ENCODE peak calls at places on chromosomes 1 and 21, in four cellular contexts. Q is H1, B is K562, E is HepG2. T is an unnamed sample.
A peak's percentile ranks its signal among the peaks of the same experiment; 100 is the strongest.

GRCh38 chr1:53643061-53643880 is 95.7 kb downstream of the GLIS1 start:
- DNase-seq in Q (no peak), B (no peak), E (no peak), T (no peak)

GRCh38 chr1:59204001-59204400 is 92.9 kb upstream of the FGGY start:
- DNase-seq in Q (no peak), B (no peak), E (peak; percentile 88), T (no peak)

GRCh38 chr1:200400556-200400955 is 9.3 kb downstream of the ZNF281 start:
- DNase-seq in Q (no peak), B (no peak), E (no peak), T (no peak)

GRCh38 chr1:38090796-38091195 is 44.2 kb upstream of the POU3F1 start:
- DNase-seq in Q (no peak), B (no peak), E (no peak), T (no peak)

GRCh38 chr1:31483012-31483946 is 70.3 kb downstream of the SERINC2 start:
- DNase-seq in Q (no peak), B (no peak), E (no peak), T (peak; percentile 58)

GRCh38 chr1:154607084-154607747 is 770 bp downstream of the ADAR start:
- DNase-seq in Q (no peak), B (peak; percentile 20), E (peak; percentile 16), T (no peak)

GRCh38 chr1:162954824-162955223 is 93.8 kb upstream of the CCDC190 start:
- DNase-seq in Q (no peak), B (no peak), E (no peak), T (no peak)

GRCh38 chr1:231733063-231733462 is 106.5 kb downstream of the DISC1 start:
- DNase-seq in Q (no peak), B (no peak), E (no peak), T (no peak)

GRCh38 chr21:17690078-17690494 is 77.4 kb upstream of the BTG3 start:
- DNase-seq in Q (no peak), B (no peak), E (no peak), T (no peak)

GRCh38 chr21:27734146-27734545 is 767.3 kb upstream of the ADAMTS5 start:
- DNase-seq in Q (no peak), B (no peak), E (no peak), T (no peak)

GRCh38 chr1:179031855-179032513 is 6.3 kb downstream of the FAM20B start:
- DNase-seq in Q (no peak), B (peak; percentile 57), E (no peak), T (no peak)

GRCh38 chr1:237953238-237953637 is 62.5 kb upstream of the ZP4 start:
- DNase-seq in Q (no peak), B (no peak), E (no peak), T (no peak)

GRCh38 chr1:50704126-50704525 is 255.9 kb downstream of the FAF1 start:
- DNase-seq in Q (no peak), B (peak; percentile 68), E (peak; percentile 38), T (no peak)

GRCh38 chr1:155174334-155175280 is 958 bp downstream of the TRIM46 start:
- DNase-seq in Q (peak; percentile 86), B (no peak), E (no peak), T (no peak)

GRCh38 chr1:93689521-93690223 is 8.0 kb upstream of the BCAR3 start:
- DNase-seq in Q (no peak), B (no peak), E (no peak), T (no peak)

GRCh38 chr1:188425687-188426086 is 1596.9 kb downstream of the PLA2G4A start:
- DNase-seq in Q (no peak), B (no peak), E (no peak), T (no peak)

GRCh38 chr1:178341218-178341956 is 155.4 kb downstream of the CLEC20A start:
- DNase-seq in Q (peak; percentile 80), B (no peak), E (no peak), T (no peak)

GRCh38 chr1:94969137-94969536 is 42.2 kb upstream of the CNN3 start:
- DNase-seq in Q (no peak), B (no peak), E (no peak), T (no peak)

GRCh38 chr1:67679691-67680090 is 5.3 kb upstream of the GADD45A start:
- DNase-seq in Q (no peak), B (no peak), E (no peak), T (no peak)

GRCh38 chr1:53589043-53589887 is 130.1 kb downstream of the DMRTB1 start:
- DNase-seq in Q (no peak), B (no peak), E (no peak), T (no peak)

GRCh38 chr1:218294531-218294930 is 9.4 kb downstream of the RRP15 start:
- DNase-seq in Q (no peak), B (no peak), E (no peak), T (no peak)

GRCh38 chr1:218297867-218298266 is 12.8 kb downstream of the RRP15 start:
- DNase-seq in Q (no peak), B (no peak), E (no peak), T (no peak)

GRCh38 chr1:218298398-218298797 is 13.3 kb downstream of the RRP15 start:
- DNase-seq in Q (no peak), B (peak; percentile 72), E (no peak), T (no peak)

DNA sequence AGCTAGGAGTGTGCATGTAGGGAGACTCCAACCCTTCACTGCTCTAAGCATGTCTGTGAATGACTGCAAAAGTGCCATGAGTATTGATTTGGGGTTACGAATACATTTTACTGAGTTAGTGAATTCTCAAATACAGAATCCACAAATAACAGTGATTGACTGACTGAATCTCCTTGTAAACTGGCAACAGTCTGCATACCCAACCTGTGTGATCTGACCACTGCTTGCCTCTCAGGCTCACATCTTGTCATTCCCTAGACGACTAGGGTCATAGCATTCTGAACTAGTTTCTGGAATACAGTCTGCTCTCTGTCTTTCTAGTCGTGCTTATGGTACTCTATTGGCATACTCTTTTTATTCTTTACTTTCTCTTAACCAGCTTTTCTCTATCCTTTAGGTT is 7.4 kb downstream of the RRP15 start:
- DNase-seq in Q (no peak), B (no peak), E (no peak), T (no peak)
- TF ChIP-seq RAD21 in Q (no peak), B (no peak), E (no peak), T (no peak)

GRCh38 chr1:32991819-32992488 is 27.3 kb upstream of the RNF19B start:
- DNase-seq in Q (no peak), B (no peak), E (no peak), T (no peak)
- TF ChIP-seq HDAC6 in Q (no peak), B (no peak), E (no peak), T (no peak)

DNA sequence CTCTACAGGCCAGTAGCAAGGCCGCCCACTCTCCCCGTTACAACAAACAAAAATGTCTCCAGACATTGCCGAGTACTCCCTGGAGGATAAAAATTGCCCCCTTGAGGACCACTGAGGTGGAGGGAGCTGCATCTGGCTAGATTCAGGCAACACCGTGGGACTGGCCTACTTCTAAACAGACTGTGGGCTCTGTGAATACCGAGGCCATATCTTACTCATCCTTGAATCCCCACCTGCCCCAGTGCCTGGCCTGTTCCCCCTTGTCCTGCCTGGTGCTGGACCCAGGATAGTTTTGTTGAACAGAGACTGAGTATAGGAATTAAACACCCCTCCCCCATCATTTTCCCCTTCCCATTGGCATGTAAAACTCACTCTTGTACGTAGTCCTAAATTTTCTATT is 110.8 kb downstream of the ACTL8 start:
- DNase-seq in Q (no peak), B (no peak), E (no peak), T (no peak)
- H2AFZ ChIP-seq in Q (no peak overlapping the region), B (no peak overlapping the region), E (no peak overlapping the region), T (no peak overlapping the region)

DNA sequence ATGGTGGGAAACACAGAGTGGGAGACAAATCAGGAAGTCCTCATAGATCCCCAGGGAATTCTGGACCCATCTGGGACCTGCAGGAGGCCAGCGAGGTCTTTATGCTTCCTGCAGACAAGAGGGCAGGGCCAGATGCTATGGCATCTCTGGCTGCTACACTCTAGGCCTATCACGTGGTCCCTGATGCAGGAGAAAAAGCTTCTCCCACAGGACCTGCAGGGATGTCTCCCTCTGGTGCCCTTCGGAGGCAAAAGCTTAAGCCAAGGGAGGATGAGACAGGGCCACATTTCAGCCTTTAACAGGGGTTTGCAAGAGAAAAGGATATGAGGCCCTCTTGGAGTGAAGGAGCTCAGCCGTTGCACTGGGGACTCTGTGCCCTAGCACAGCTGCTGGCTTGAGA is 243.0 kb downstream of the C1orf94 start:
- DNase-seq in Q (peak; percentile 57), B (no peak), E (no peak), T (no peak)
- TF ChIP-seq RAD21 in Q (peak; percentile 85), B (no peak), E (no peak), T (peak; percentile 41)